ENCODE peak calls at places on chromosomes 4 and X, in four cellular contexts. Y is IMR-90, W is RWPE1, O is kidney glomerular epithelial cell. A is an unnamed sample.

GRCh38 chrX:77595848-77596247 is 148.7 kb downstream of the FGF16 start:
- DNase-seq in Y (peak), W (no peak), O (no peak), A (no peak)

GRCh38 chr4:184798504-184798903 is 27.3 kb downstream of the ACSL1 start:
- DNase-seq in Y (no peak), W (no peak), O (no peak), A (no peak)

GRCh38 chr4:10998826-10999225 is 314.3 kb upstream of the CLNK start:
- DNase-seq in Y (no peak), W (no peak), O (peak), A (no peak)

GRCh38 chrX:69093960-69094935 is 71.0 kb downstream of the PJA1 start:
- DNase-seq in Y (peak), W (peak), O (peak), A (peak)

GRCh38 chr4:103948244-103949018 is 228.6 kb upstream of the TACR3 start:
- DNase-seq in Y (no peak), W (no peak), O (no peak), A (no peak)

GRCh38 chr4:33162122-33162521 is 2442.0 kb downstream of the PCDH7 start:
- DNase-seq in Y (no peak), W (no peak), O (no peak), A (no peak)

GRCh38 chr4:915595-915994 is 16.5 kb downstream of the GAK start:
- DNase-seq in Y (peak), W (no peak), O (no peak), A (no peak)

GRCh38 chrX:34503119-34503518 is 154.0 kb downstream of the TMEM47 start:
- DNase-seq in Y (no peak), W (no peak), O (no peak), A (no peak)

GRCh38 chrX:19852014-19853005 is 35.1 kb downstream of the SH3KBP1 start:
- DNase-seq in Y (peak), W (peak), O (no peak), A (peak)

GRCh38 chr4:8162625-8163024 is 4.0 kb upstream of the ABLIM2 start:
- DNase-seq in Y (no peak), W (no peak), O (no peak), A (peak)

GRCh38 chr4:26287748-26288147 is 33.1 kb upstream of the RBPJ start:
- DNase-seq in Y (no peak), W (no peak), O (no peak), A (no peak)

GRCh38 chr4:48739560-48740019 is 40.5 kb downstream of the FRYL start:
- DNase-seq in Y (no peak), W (no peak), O (no peak), A (no peak)

GRCh38 chrX:134544614-134545255 is 84.8 kb downstream of the HPRT1 start:
- DNase-seq in Y (no peak), W (no peak), O (no peak), A (no peak)

GRCh38 chr4:88514557-88515511 is 8.7 kb downstream of the PYURF start:
- DNase-seq in Y (no peak), W (no peak), O (no peak), A (no peak)

GRCh38 chr4:7515390-7515902 is 80.7 kb upstream of the PSAPL1 start:
- DNase-seq in Y (no peak), W (no peak), O (no peak), A (no peak)

GRCh38 chr4:128573781-128574508 is 235.6 kb upstream of the JADE1 start:
- DNase-seq in Y (peak), W (no peak), O (peak), A (peak)

A was measured in SW480.